ENCODE peak calls at places on chromosome 21, in eight cellular contexts. H is HT1080; U is GM12892; G is stimulated activated CD8-positive, alpha-beta memory T cell treated with anti-CD3 and anti-CD28 coated beads, Interleukin-15, amount 100 ng/mL, for 1 hour; P is hepatocyte; B is lower lobe of right lung; D is HFFc6; V is GM23248. O is an unnamed sample.

GRCh38 chr21:17799414-17800164 is 19.6 kb downstream of the C21orf91 start:
- DNase-seq in H (no peak), D (no peak), V (no peak), B (no peak), P (no peak), G (no peak), U (no peak), O (no peak)

GRCh38 chr21:22657786-22658185 is 1659.6 kb downstream of the NCAM2 start:
- DNase-seq in V (no peak), U (no peak), P (no peak), H (no peak), G (no peak), B (no peak), D (no peak), O (no peak)

GRCh38 chr21:44969965-44970755 is 30.3 kb downstream of the SLX9 start:
- DNase-seq in B (no peak), U (no peak), H (no peak), G (no peak), D (peak), P (no peak), V (peak), O (no peak)

GRCh38 chr21:37974081-37974480 is 57.8 kb upstream of the KCNJ6 start:
- DNase-seq in P (no peak), V (peak), B (no peak), D (peak), G (no peak), H (peak), U (no peak), O (no peak)

GRCh38 chr21:44897326-44898010 is 23.2 kb downstream of the ITGB2 start:
- DNase-seq in V (no peak), H (no peak), P (no peak), B (peak), G (no peak), D (no peak), U (no peak), O (no peak)

GRCh38 chr21:44303490-44303981 is 3.7 kb downstream of the PFKL start:
- DNase-seq in B (no peak), G (no peak), P (peak), D (no peak), H (no peak), V (no peak), U (no peak), O (no peak)

GRCh38 chr21:46097826-46098286 is at the start of gene COL6A2:
- DNase-seq in V (peak), G (peak), P (peak), B (peak), H (no peak), D (no peak), U (peak), O (no peak)

GRCh38 chr21:46194374-46195334 is 10.4 kb upstream of the SPATC1L start:
- DNase-seq in B (peak), G (no peak), P (peak), H (no peak), D (no peak), V (no peak), U (no peak), O (no peak)

GRCh38 chr21:21612446-21612845 is 614.2 kb downstream of the NCAM2 start:
- DNase-seq in U (no peak), V (peak), G (no peak), B (no peak), P (no peak), D (peak), H (peak), O (no peak)

GRCh38 chr21:36747815-36748381 is 49.0 kb downstream of the SIM2 start:
- DNase-seq in V (peak), P (peak), B (no peak), H (no peak), G (no peak), D (no peak), U (peak), O (no peak)

GRCh38 chr21:45029968-45030636 is 44.3 kb upstream of the ADARB1 start:
- DNase-seq in D (no peak), B (no peak), U (no peak), G (no peak), H (no peak), P (peak), V (no peak), O (no peak)

GRCh38 chr21:45004481-45005263 is 64.8 kb downstream of the SLX9 start:
- DNase-seq in H (peak), G (no peak), U (no peak), V (no peak), P (peak), D (no peak), B (peak), O (no peak)

GRCh38 chr21:37915941-37916794 is at the start of gene KCNJ6:
- DNase-seq in G (no peak), H (peak), U (no peak), B (peak), V (peak), D (no peak), P (peak), O (no peak)

GRCh38 chr21:46004168-46004861 is 22.7 kb downstream of the COL6A1 start:
- DNase-seq in V (peak), D (no peak), P (no peak), B (peak), U (no peak), H (no peak), G (no peak), O (no peak)

GRCh38 chr21:34791776-34792503 is 123.1 kb downstream of the CLIC6 start:
- DNase-seq in U (no peak), H (no peak), D (no peak), P (no peak), G (no peak), V (no peak), B (no peak), O (no peak)

GRCh38 chr21:44527983-44528633 is 11.9 kb downstream of the KRTAP10-1 start:
- DNase-seq in H (no peak), P (no peak), D (no peak), G (no peak), U (no peak), B (peak), V (no peak), O (no peak)

GRCh38 chr21:39610705-39611104 is 2.0 kb upstream of the B3GALT5 start:
- DNase-seq in G (no peak), B (no peak), V (no peak), U (no peak), H (peak), D (no peak), P (no peak), O (no peak)

GRCh38 chr21:45643021-45643980 is at the start of gene PCBP3:
- DNase-seq in G (peak), U (peak), P (peak), H (no peak), B (peak), D (peak), V (peak), O (peak)

GRCh38 chr21:42315296-42315891 is at the start of gene TFF3:
- DNase-seq in G (no peak), H (no peak), P (peak), V (no peak), B (no peak), U (no peak), D (no peak), O (no peak)

GRCh38 chr21:28325618-28326017 is 667.1 kb downstream of the LTN1 start:
- DNase-seq in G (no peak), U (no peak), V (no peak), P (no peak), D (no peak), B (no peak), H (no peak), O (no peak)

GRCh38 chr21:33189845-33190244 is 39.9 kb upstream of the IFNAR2 start:
- DNase-seq in D (no peak), V (no peak), H (no peak), B (no peak), P (no peak), G (no peak), U (no peak), O (no peak)

GRCh38 chr21:44304846-44305245 is 5.0 kb downstream of the PFKL start:
- DNase-seq in B (no peak), U (no peak), P (peak), H (peak), D (no peak), V (peak), G (no peak), O (peak)

GRCh38 chr21:45979141-45979631 is 2.4 kb upstream of the COL6A1 start:
- DNase-seq in D (no peak), H (peak), G (no peak), P (no peak), B (peak), U (no peak), V (peak), O (no peak)

GRCh38 chr21:42469272-42469671 is 26.8 kb downstream of the RSPH1 start:
- DNase-seq in H (no peak), G (no peak), B (no peak), U (no peak), V (no peak), D (no peak), P (peak), O (no peak)

GRCh38 chr21:42614391-42614790 is 39.0 kb upstream of the PDE9A start:
- DNase-seq in H (no peak), V (no peak), P (no peak), D (no peak), U (no peak), G (no peak), B (no peak), O (no peak)

GRCh38 chr21:18049461-18049860 is 195.2 kb upstream of the CHODL start:
- DNase-seq in H (no peak), U (no peak), D (no peak), V (no peak), P (no peak), G (no peak), B (no peak), O (no peak)

GRCh38 chr21:15276243-15276642 is 211.4 kb upstream of the NRIP1 start:
- DNase-seq in V (no peak), U (no peak), D (no peak), B (no peak), G (no peak), P (no peak), H (no peak), O (no peak)

GRCh38 chr21:16855164-16855667 is 657.6 kb upstream of the CXADR start:
- DNase-seq in B (no peak), V (no peak), H (no peak), G (no peak), P (no peak), D (no peak), U (no peak), O (no peak)

GRCh38 chr21:42737969-42738590 is 84.7 kb downstream of the PDE9A start:
- DNase-seq in V (no peak), G (no peak), P (peak), U (no peak), B (peak), D (no peak), H (no peak), O (no peak)

GRCh38 chr21:42276076-42276475 is 39.1 kb downstream of the TFF3 start:
- DNase-seq in D (no peak), U (no peak), B (no peak), G (no peak), V (no peak), H (no peak), P (no peak), O (no peak)

GRCh38 chr21:39029086-39029772 is 154.0 kb downstream of the PSMG1 start:
- DNase-seq in D (peak), P (no peak), G (no peak), B (no peak), H (no peak), U (no peak), V (peak), O (no peak)

O was measured in memory B cell.